ENCODE peak calls at places on chromosomes 12 and 14, in six cellular contexts. U, T, P, G, N and V are unnamed samples.
A peak's percentile ranks its signal among the peaks of the same experiment; 100 is the strongest.

GRCh38 chr12:2332266-2332665 is 279.5 kb downstream of the CACNA1C start:
- DNase-seq in U (no peak), T (no peak), P (no peak), G (no peak), N (no peak), V (no peak)

GRCh38 chr12:6708968-6709394 is 8.4 kb upstream of the PIANP start:
- DNase-seq in U (no peak), T (no peak), P (no peak), G (no peak), N (no peak), V (no peak)

GRCh38 chr12:538731-539539 is 79.2 kb downstream of the B4GALNT3 start:
- DNase-seq in U (no peak), T (peak; percentile 45), P (no peak), G (peak; percentile 23), N (peak; percentile 7), V (no peak)

GRCh38 chr14:60348211-60348610 is 99.2 kb downstream of the PPM1A start:
- DNase-seq in U (no peak), T (no peak), P (no peak), G (no peak), N (no peak), V (no peak)

GRCh38 chr12:56104815-56105476 is 587 bp downstream of the PA2G4 start:
- DNase-seq in U (no peak), T (no peak), P (no peak), G (no peak), N (no peak), V (no peak)

GRCh38 chr12:12008232-12008850 is 62.4 kb upstream of the BCL2L14 start:
- DNase-seq in U (no peak), T (no peak), P (no peak), G (peak; percentile 59), N (no peak), V (no peak)

GRCh38 chr12:65868133-65868705 is 43.9 kb downstream of the HMGA2 start:
- DNase-seq in U (peak; percentile 39), T (no peak), P (no peak), G (no peak), N (no peak), V (no peak)

GRCh38 chr12:3332190-3332589 is 158.8 kb upstream of the PRMT8 start:
- DNase-seq in U (no peak), T (no peak), P (no peak), G (no peak), N (no peak), V (no peak)

GRCh38 chr12:23083267-23083666 is 458.3 kb downstream of the ETNK1 start:
- DNase-seq in U (peak; percentile 92), T (no peak), P (no peak), G (peak; percentile 61), N (no peak), V (no peak)

GRCh38 chr12:28378749-28379148 is 188.5 kb downstream of the CCDC91 start:
- DNase-seq in U (no peak), T (no peak), P (no peak), G (no peak), N (no peak), V (no peak)

GRCh38 chr14:77026166-77026929 is 2.2 kb downstream of the IRF2BPL start:
- DNase-seq in U (no peak), T (no peak), P (no peak), G (no peak), N (no peak), V (no peak)

GRCh38 chr12:3551386-3551785 is 60.4 kb downstream of the PRMT8 start:
- DNase-seq in U (no peak), T (no peak), P (no peak), G (no peak), N (no peak), V (no peak)

GRCh38 chr14:53109028-53109687 is 44.0 kb downstream of the DDHD1 start:
- DNase-seq in U (peak; percentile 15), T (no peak), P (no peak), G (no peak), N (no peak), V (no peak)

GRCh38 chr12:64120568-64120967 is 101.5 kb downstream of the KICS2 start:
- DNase-seq in U (no peak), T (no peak), P (no peak), G (no peak), N (no peak), V (no peak)

GRCh38 chr14:88437659-88438058 is 52.2 kb downstream of the SPATA7 start:
- DNase-seq in U (no peak), T (no peak), P (no peak), G (no peak), N (no peak), V (no peak)

GRCh38 chr12:101209319-101210302 is at the start of gene SLC5A8:
- DNase-seq in U (no peak), T (no peak), P (no peak), G (no peak), N (no peak), V (no peak)

GRCh38 chr14:102891556-102891955 is 30.9 kb upstream of the AMN start:
- DNase-seq in U (no peak), T (no peak), P (no peak), G (no peak), N (no peak), V (no peak)

GRCh38 chr12:124695861-124696260 is 128.4 kb upstream of the NCOR2 start:
- DNase-seq in U (no peak), T (no peak), P (no peak), G (peak; percentile 79), N (no peak), V (no peak)

GRCh38 chr14:59314019-59314608 is 125.6 kb downstream of the DAAM1 start:
- DNase-seq in U (no peak), T (no peak), P (no peak), G (no peak), N (no peak), V (no peak)

GRCh38 chr14:66939409-66939808 is 249.8 kb upstream of the GARIN2 start:
- DNase-seq in U (no peak), T (no peak), P (no peak), G (no peak), N (no peak), V (no peak)

GRCh38 chr14:21840765-21841164 is 167.1 kb upstream of the OR4E1 start:
- DNase-seq in U (no peak), T (no peak), P (no peak), G (no peak), N (no peak), V (no peak)

GRCh38 chr12:89721291-89721987 is 12.8 kb upstream of the ATP2B1 start:
- DNase-seq in U (no peak), T (no peak), P (no peak), G (no peak), N (no peak), V (no peak)

GRCh38 chr12:67647251-67647546 is 1.3 kb upstream of the DYRK2 start:
- DNase-seq in U (no peak), T (no peak), P (no peak), G (no peak), N (no peak), V (no peak)

GRCh38 chr12:13436696-13437391 is 240.3 kb downstream of the EMP1 start:
- DNase-seq in U (peak; percentile 88), T (no peak), P (no peak), G (no peak), N (no peak), V (no peak)

GRCh38 chr12:98745578-98746391 is 100.7 kb downstream of the APAF1 start:
- DNase-seq in U (no peak), T (no peak), P (no peak), G (no peak), N (no peak), V (no peak)

GRCh38 chr14:89265229-89265628 is 151.8 kb downstream of the FOXN3 start:
- DNase-seq in U (no peak), T (no peak), P (no peak), G (no peak), N (no peak), V (no peak)

GRCh38 chr12:118302053-118302452 is 70.7 kb downstream of the TAOK3 start:
- DNase-seq in U (no peak), T (no peak), P (no peak), G (no peak), N (no peak), V (no peak)

GRCh38 chr14:68513838-68514610 is 278.8 kb downstream of the ZFP36L1 start:
- DNase-seq in U (no peak), T (no peak), P (no peak), G (no peak), N (no peak), V (no peak)

GRCh38 chr12:106130474-106131113 is 8.2 kb downstream of the NUAK1 start:
- DNase-seq in U (no peak), T (no peak), P (no peak), G (no peak), N (no peak), V (no peak)

GRCh38 chr12:27907766-27908165 is 64.8 kb downstream of the PTHLH start:
- DNase-seq in U (peak; percentile 65), T (no peak), P (no peak), G (no peak), N (no peak), V (no peak)

GRCh38 chr14:100902792-100903191 is 730 bp downstream of the RTL1 start:
- DNase-seq in U (no peak), T (no peak), P (no peak), G (no peak), N (no peak), V (no peak)

GRCh38 chr12:13049816-13050215 is 5.6 kb downstream of the FAM234B start:
- DNase-seq in U (no peak), T (no peak), P (no peak), G (no peak), N (no peak), V (no peak)

GRCh38 chr12:22467190-22467589 is 77.2 kb downstream of the C2CD5 start:
- DNase-seq in U (peak; percentile 42), T (no peak), P (no peak), G (no peak), N (no peak), V (no peak)

GRCh38 chr12:104626069-104626690 is 169.4 kb downstream of the CHST11 start:
- DNase-seq in U (no peak), T (no peak), P (no peak), G (no peak), N (no peak), V (no peak)

GRCh38 chr12:71636704-71637115 is 26.9 kb downstream of the ZFC3H1 start:
- DNase-seq in U (peak; percentile 22), T (no peak), P (no peak), G (peak; percentile 56), N (no peak), V (no peak)

GRCh38 chr12:5513406-5513805 is 81.5 kb downstream of the NTF3 start:
- DNase-seq in U (no peak), T (no peak), P (no peak), G (no peak), N (no peak), V (no peak)

GRCh38 chr14:98766818-98767217 is 505.2 kb downstream of the BCL11B start:
- DNase-seq in U (no peak), T (no peak), P (no peak), G (no peak), N (no peak), V (no peak)

GRCh38 chr12:116638376-116638775 is 79.2 kb downstream of the MAP1LC3B2 start:
- DNase-seq in U (no peak), T (no peak), P (no peak), G (no peak), N (no peak), V (no peak)